ENCODE peak calls at places on chromosomes 2 and 18, in five cellular contexts. A is cardiac fibroblast, T is spleen, E is GM13977, O is tibial nerve. M is an unnamed sample.

GRCh38 chr2:158337018-158337417 is 119.5 kb downstream of the CCDC148 start:
- DNase-seq in A (no peak), T (no peak), E (no peak), O (no peak), M (no peak)

GRCh38 chr18:7116832-7117389 is 686 bp downstream of the LAMA1 start:
- DNase-seq in A (peak; percentile 29), T (no peak), E (no peak), O (no peak), M (no peak)

GRCh38 chr2:47357475-47357874 is 45.5 kb upstream of the MSH2 start:
- DNase-seq in A (peak; percentile 77), T (no peak), E (no peak), O (no peak), M (no peak)

GRCh38 chr2:230254152-230254881 is 28.8 kb downstream of the SP140 start:
- DNase-seq in A (no peak), T (no peak), E (no peak), O (no peak), M (no peak)

GRCh38 chr18:50806208-50806616 is 13.6 kb downstream of the MRO start:
- DNase-seq in A (no peak), T (peak; percentile 81), E (no peak), O (no peak), M (no peak)

GRCh38 chr2:149715005-149715592 is 127.5 kb upstream of the MMADHC start:
- DNase-seq in A (peak; percentile 75), T (no peak), E (no peak), O (no peak), M (peak; percentile 3)

GRCh38 chr2:86253424-86253823 is 54.2 kb downstream of the MRPL35 start:
- DNase-seq in A (no peak), T (no peak), E (no peak), O (no peak), M (no peak)

GRCh38 chr18:5197032-5197434 is at the start of gene AKAIN1:
- DNase-seq in A (peak; percentile 38), T (no peak), E (peak; percentile 39), O (no peak), M (peak; percentile 51)

GRCh38 chr2:204967199-204967995 is 422.1 kb downstream of the PARD3B start:
- DNase-seq in A (no peak), T (no peak), E (no peak), O (no peak), M (no peak)

GRCh38 chr2:70505613-70506391 is 47.8 kb downstream of the TGFA start:
- DNase-seq in A (no peak), T (no peak), E (no peak), O (no peak), M (no peak)

GRCh38 chr2:40797115-40797514 is 345.2 kb upstream of the SLC8A1 start:
- DNase-seq in A (peak; percentile 54), T (no peak), E (no peak), O (no peak), M (no peak)

GRCh38 chr18:48342588-48342987 is 66.6 kb downstream of the ZBTB7C start:
- DNase-seq in A (no peak), T (no peak), E (no peak), O (no peak), M (no peak)

GRCh38 chr2:237253046-237253723 is 160.8 kb downstream of the COL6A3 start:
- DNase-seq in A (peak; percentile 24), T (no peak), E (no peak), O (no peak), M (no peak)

GRCh38 chr2:163259489-163259888 is 420.9 kb upstream of the KCNH7 start:
- DNase-seq in A (no peak), T (no peak), E (no peak), O (no peak), M (no peak)

GRCh38 chr2:70132244-70133126 is 45.2 kb downstream of the PCBP1 start:
- DNase-seq in A (peak; percentile 75), T (peak; percentile 75), E (peak; percentile 59), O (no peak), M (peak; percentile 54)

GRCh38 chr18:79685281-79685680 is 5.7 kb downstream of the CTDP1 start:
- DNase-seq in A (no peak), T (peak; percentile 81), E (no peak), O (no peak), M (no peak)

GRCh38 chr2:10091182-10091932 is 11.1 kb upstream of the CYS1 start:
- DNase-seq in A (no peak), T (peak; percentile 85), E (no peak), O (no peak), M (no peak)

GRCh38 chr2:216683846-216684245 is 11.5 kb downstream of the IGFBP5 start:
- DNase-seq in A (peak; percentile 96), T (no peak), E (no peak), O (peak; percentile 75), M (no peak)

GRCh38 chr2:144596074-144596871 is 76.4 kb upstream of the ZEB2 start:
- DNase-seq in A (peak; percentile 63), T (no peak), E (no peak), O (no peak), M (peak; percentile 21)

GRCh38 chr2:2974982-2975381 is 402.6 kb downstream of the EIPR1 start:
- DNase-seq in A (no peak), T (no peak), E (no peak), O (no peak), M (no peak)

GRCh38 chr2:241494311-241494908 is 14.0 kb downstream of the STK25 start:
- DNase-seq in A (no peak), T (no peak), E (no peak), O (no peak), M (no peak)

GRCh38 chr2:12950957-12951656 is 234.4 kb downstream of the TRIB2 start:
- DNase-seq in A (peak; percentile 75), T (no peak), E (no peak), O (no peak), M (no peak)

GRCh38 chr2:135317375-135317774 is 213.6 kb downstream of the ZRANB3 start:
- DNase-seq in A (no peak), T (no peak), E (no peak), O (no peak), M (no peak)

GRCh38 chr2:26612522-26613240 is 28.5 kb downstream of the CIB4 start:
- DNase-seq in A (no peak), T (peak; percentile 63), E (no peak), O (no peak), M (no peak)

GRCh38 chr2:232854082-232854481 is 16.0 kb upstream of the SNORC start:
- DNase-seq in A (peak; percentile 79), T (no peak), E (no peak), O (no peak), M (no peak)

GRCh38 chr2:236369606-236370005 is 105.4 kb upstream of the ASB18 start:
- DNase-seq in A (no peak), T (peak; percentile 88), E (no peak), O (no peak), M (no peak)

GRCh38 chr2:196257086-196257485 is 85.7 kb upstream of the STK17B start:
- DNase-seq in A (no peak), T (no peak), E (no peak), O (no peak), M (no peak)

GRCh38 chr2:127174977-127175376 is 45.1 kb downstream of the CYP27C1 start:
- DNase-seq in A (peak; percentile 37), T (peak; percentile 48), E (no peak), O (peak; percentile 43), M (no peak)

GRCh38 chr2:226799976-226800940 is 638 bp upstream of the IRS1 start:
- DNase-seq in A (peak; percentile 49), T (no peak), E (peak; percentile 36), O (no peak), M (no peak)
- TF ChIP-seq CTCF in A (no peak), T (no peak), E (no peak), O (no peak), M (peak; percentile 62)

GRCh38 chr18:75658330-75658729 is 230.8 kb upstream of the SMIM21 start:
- DNase-seq in A (no peak), T (no peak), E (no peak), O (no peak), M (no peak)
- TF ChIP-seq CTCF in A (no peak), T (no peak), E (no peak), O (no peak), M (no peak)

DNA sequence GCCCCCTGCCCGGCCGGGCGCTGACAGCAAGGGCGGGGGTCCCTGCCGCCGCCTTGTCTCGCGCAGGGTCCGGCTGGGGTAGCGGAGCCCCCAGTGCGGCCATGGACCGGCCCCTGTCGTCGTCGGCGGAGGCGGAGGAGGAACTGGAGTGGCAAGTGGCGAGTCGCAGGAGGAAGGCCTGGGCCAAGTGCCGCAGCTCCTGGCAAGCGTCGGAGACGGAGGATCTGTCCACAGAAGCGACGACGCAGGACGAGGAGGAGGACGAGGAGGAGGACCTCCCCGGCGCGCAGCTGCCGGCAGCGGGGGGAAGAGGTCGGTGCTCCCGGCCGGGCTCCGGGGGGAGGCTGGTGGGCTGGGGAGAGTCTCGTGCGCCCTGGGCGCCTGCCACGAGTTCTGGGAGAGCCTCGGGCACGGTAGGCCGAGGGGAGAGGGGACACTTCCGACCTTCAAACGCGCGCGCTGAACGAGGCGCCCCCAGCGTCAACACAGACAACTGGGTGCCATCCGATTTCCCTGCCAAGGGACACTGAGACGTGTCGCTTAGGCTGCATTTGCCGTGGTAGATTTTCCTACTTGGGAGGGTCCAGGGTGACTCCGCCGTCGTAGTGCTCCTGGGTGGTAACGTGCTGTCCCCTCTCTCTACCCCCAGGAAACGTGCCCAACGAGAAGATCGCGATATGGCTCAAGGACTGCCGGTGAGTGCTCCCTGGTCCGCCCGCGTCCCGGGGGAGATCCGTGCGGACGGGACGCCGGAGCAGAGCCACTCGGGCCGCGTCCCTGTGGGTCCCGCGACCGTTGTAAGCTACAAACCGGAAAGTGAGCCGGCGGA is 650 bp downstream of the ITPRID2 start:
- DNase-seq in A (peak; percentile 70), T (peak; percentile 96), E (peak; percentile 63), O (peak; percentile 24), M (peak; percentile 69)
- TF ChIP-seq CTCF in A (no peak), T (no peak), E (peak; percentile 14), O (no peak), M (no peak)

GRCh38 chr2:152407204-152407721 is 72.3 kb downstream of the FMNL2 start:
- DNase-seq in A (peak; percentile 67), T (no peak), E (peak; percentile 60), O (peak; percentile 31), M (peak; percentile 68)
- TF ChIP-seq CTCF in A (peak; percentile 11), T (no peak), E (no peak), O (no peak), M (no peak)

DNA sequence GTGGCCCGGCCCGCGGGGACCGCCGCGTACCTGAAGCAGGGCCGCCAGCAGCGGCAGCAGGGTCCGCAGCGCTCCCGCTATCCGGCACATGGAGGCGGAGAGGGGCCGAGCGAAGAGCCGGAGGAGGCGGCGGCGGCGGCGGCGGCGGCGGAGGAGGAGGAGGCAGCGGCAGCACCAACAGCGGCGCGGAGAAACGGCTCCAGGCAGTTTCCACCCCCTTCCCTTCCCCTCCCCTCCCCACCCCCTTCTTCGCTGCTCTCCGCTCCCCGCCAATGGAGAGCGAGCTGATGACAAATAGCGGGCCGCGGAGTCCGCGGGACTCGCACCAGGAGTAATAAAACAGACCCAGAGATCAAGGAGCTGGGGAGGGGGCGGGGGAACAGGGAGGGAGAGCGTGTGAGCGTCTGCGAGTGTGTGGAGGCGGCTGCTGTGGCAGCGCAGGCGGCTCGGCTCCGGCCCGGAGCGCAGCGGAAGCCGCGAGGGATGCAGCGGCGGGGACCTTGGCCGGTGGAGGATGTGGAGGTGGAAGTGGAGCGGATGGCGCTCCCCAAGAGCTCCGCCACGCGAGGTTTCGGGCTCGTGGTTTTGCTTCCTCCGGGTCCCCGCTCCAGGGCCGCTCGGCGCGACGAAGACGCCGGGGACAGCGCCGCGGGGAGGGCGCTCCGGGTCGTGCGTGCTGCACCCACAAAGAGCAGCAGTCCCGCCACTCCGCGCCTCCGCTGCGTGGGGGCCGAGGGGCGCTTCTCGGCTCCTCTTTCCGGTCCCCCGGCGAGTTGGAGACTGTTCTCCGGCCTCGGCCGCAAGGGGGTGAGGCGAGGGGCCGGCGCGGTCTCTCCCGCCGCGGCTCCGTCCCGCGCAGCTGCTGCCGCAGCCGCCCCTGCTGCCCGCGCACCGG is at the start of gene CDH2:
- DNase-seq in A (peak; percentile 88), T (peak; percentile 83), E (peak; percentile 65), O (no peak), M (peak; percentile 68)
- TF ChIP-seq CTCF in A (no peak), T (no peak), E (peak; percentile 3), O (peak; percentile 5), M (no peak)